ENCODE peak calls at places on chromosomes 3 and 15, in five cellular contexts. F is mammary epithelial cell; Y is HFF-Myc; J is body of pancreas; Z is CD4-positive, alpha-beta memory T cell. H is an unnamed sample.

GRCh38 chr3:128568602-128569490 is 75.8 kb upstream of the GATA2 start:
- DNase-seq in Z (no peak), Y (no peak), J (no peak), F (no peak), H (no peak)

GRCh38 chr3:122725106-122725505 is 44.5 kb downstream of the PARP14 start:
- DNase-seq in Z (no peak), J (no peak), F (no peak), Y (no peak), H (no peak)

GRCh38 chr15:70505411-70505919 is 257.9 kb downstream of the UACA start:
- DNase-seq in J (peak), Y (no peak), Z (no peak), F (peak), H (no peak)

GRCh38 chr15:75368689-75369239 is 357 bp upstream of the MAN2C1 start:
- DNase-seq in Y (no peak), F (no peak), J (no peak), Z (no peak), H (no peak)

GRCh38 chr15:66108483-66109270 is 144.9 kb downstream of the MEGF11 start:
- DNase-seq in Y (no peak), Z (no peak), F (no peak), J (no peak), H (no peak)

GRCh38 chr3:85821130-85821756 is 862.5 kb downstream of the CADM2 start:
- DNase-seq in Z (no peak), F (peak), J (peak), Y (no peak), H (peak)

GRCh38 chr3:37996785-37997301 is 6.3 kb downstream of the VILL start:
- DNase-seq in F (peak), Y (peak), Z (peak), J (peak), H (peak)

GRCh38 chr15:59372352-59373211 is at the start of gene MYO1E:
- DNase-seq in F (peak), J (peak), Y (peak), Z (peak), H (peak)

GRCh38 chr15:64150236-64150578 is 1.3 kb upstream of the SNX22 start:
- DNase-seq in Y (no peak), J (no peak), F (no peak), Z (no peak), H (no peak)

GRCh38 chr15:39583586-39584265 is 2.8 kb downstream of the THBS1 start:
- DNase-seq in Y (peak), Z (peak), F (peak), J (no peak), H (no peak)

GRCh38 chr3:46737320-46737719 is 19.7 kb upstream of the PRSS50 start:
- DNase-seq in Z (no peak), F (no peak), J (peak), Y (no peak), H (no peak)

GRCh38 chr3:21542656-21543379 is 208.2 kb downstream of the ZNF385D start:
- DNase-seq in F (no peak), J (no peak), Z (no peak), Y (no peak), H (no peak)

GRCh38 chr3:98556164-98557130 is 24.7 kb downstream of the GPR15 start:
- DNase-seq in Z (peak), F (no peak), J (no peak), Y (no peak), H (peak)

GRCh38 chr15:71444866-71445590 is 329.8 kb downstream of the THSD4 start:
- DNase-seq in J (no peak), F (peak), Y (no peak), Z (no peak), H (no peak)

GRCh38 chr3:134339331-134339730 is 34.9 kb downstream of the AMOTL2 start:
- DNase-seq in Y (no peak), Z (no peak), F (no peak), J (no peak), H (no peak)

DNA sequence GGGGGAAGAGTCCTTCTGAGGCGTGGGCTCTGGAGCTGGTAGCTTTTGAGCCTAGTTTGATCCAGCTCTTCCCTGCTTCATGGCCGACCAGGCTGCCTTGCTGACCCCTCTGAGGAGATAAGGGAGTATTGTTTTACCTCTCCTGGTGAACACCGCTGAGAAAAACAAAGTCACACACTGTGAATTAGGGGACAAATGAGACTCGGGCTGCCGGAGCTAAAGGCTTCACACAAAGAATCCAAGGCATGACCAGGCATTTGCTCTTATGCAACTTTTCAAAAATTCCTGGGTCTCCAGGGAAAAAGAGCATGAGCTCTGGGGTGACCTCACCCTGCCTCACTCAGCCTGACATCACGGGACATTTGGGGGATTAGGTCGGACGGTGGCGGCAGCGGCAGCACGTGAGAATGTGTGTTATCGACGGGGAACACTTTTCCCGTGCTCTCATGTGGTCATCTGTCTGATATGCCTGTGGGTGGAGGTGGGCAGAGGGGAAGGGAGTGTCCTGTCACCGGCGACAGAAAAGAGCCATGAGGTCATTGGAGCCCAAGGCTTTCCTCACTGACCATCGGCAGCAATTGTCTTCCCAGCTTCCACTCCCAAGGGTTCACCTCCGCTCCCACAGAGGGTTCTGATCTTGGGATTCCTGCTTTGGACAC is 61.0 kb downstream of the TMEM44 start:
- DNase-seq in Y (no peak), F (peak), Z (no peak), J (peak), H (no peak)
- H3K4me3 ChIP-seq in Y (no peak), F (no peak), Z (no peak), J (no peak), H (no peak)

GRCh38 chr3:181712505-181713299 is 977 bp downstream of the SOX2 start:
- DNase-seq in F (peak), Z (no peak), J (no peak), Y (no peak), H (peak)
- H3K4me3 ChIP-seq in F (peak), Z (no peak), J (no peak), Y (no peak), H (peak)

DNA sequence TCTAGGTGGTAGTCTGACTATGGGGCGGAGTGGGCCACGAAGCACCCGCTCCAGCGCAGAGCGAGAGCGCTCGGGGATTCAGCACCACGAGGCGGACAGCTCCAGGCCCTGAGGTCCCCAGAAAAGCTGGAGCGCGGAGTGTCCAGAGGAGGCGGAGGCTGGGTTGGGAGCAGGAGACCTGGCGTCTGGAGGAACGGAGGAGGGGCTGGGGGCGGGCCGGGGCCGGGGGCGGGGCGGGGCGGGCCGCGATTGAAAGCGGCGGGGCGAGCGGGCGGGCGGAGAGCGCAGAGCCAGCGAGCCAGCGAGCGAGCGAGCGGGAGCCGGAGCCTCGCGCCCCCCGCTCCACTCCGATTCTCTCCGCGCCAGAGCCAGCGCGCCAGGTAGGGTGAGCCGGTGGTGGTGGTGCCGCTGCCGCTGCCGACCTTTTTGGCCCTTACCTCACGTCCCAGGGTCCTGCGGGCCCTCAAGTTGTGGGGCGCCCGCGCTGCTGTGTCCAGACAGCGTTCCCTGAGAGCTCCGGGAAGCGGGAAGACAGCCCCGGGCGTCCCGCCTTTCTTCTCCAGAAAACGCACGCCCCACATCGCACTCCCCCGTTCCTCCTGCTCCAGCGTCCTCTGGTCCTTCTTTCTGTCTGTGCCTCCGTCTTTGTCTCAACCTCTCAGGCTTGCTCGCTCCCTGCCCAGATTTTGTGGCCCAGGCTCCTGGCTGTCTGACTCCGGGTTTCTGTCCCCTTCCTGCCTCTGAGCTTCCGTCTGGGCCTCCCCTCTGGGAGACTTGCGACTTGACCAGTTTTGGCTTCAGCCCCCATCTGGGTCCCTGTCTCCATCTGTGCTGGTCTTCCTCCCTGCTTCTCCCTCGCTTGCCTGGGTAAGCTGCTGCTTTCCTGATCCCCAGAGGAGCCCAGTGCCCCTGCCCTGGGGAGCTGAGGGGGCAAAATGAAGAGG is at the start of gene GRM2:
- DNase-seq in Z (peak), Y (peak), F (peak), J (peak), H (no peak)
- H3K4me3 ChIP-seq in Z (no peak), Y (no peak), F (peak), J (no peak), H (no peak)

GRCh38 chr3:33718595-33718907 is 497 bp upstream of the CLASP2 start:
- DNase-seq in Y (no peak), F (no peak), J (no peak), Z (no peak), H (no peak)

GRCh38 chr3:33717866-33718594 is at the start of gene CLASP2:
- DNase-seq in F (peak), Z (peak), J (peak), Y (peak), H (peak)

GRCh38 chr3:33717616-33717865 is 513 bp downstream of the CLASP2 start:
- DNase-seq in J (peak), Z (no peak), F (no peak), Y (no peak), H (no peak)

GRCh38 chr3:33711100-33711499 is 7.0 kb downstream of the CLASP2 start:
- DNase-seq in Z (no peak), Y (no peak), F (no peak), J (no peak), H (no peak)

GRCh38 chr3:33716227-33716626 is 1.8 kb downstream of the CLASP2 start:
- DNase-seq in Y (no peak), Z (no peak), J (no peak), F (peak), H (no peak)
- H3K4me3 ChIP-seq in Y (peak), Z (no peak), J (no peak), F (peak), H (peak)

GRCh38 chr3:19155375-19155774 is 7.1 kb downstream of the KCNH8 start:
- DNase-seq in J (no peak), F (no peak), Y (no peak), Z (no peak), H (no peak)
- H3K4me3 ChIP-seq in J (no peak), F (no peak), Y (no peak), Z (no peak), H (no peak)

DNA sequence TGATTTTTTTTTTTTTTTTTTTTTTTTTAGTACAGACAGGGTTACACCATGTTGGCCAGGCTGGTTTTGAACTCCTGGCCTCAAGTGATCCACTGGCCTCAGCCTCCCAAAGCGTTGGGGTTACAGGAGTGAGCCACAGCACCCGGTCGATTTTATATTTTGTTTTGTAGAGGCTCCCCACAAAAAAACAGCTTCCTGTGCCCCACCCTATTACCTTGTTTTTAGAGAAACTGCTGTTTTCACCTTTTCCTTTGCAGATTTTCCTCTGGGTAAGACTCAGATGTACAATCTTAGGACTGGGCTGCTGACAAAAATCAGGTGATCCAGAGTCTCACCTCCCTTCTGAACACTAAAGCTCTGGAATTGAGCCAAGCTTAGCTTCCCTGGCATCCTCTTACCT is 20.6 kb downstream of the ARRDC4 start:
- DNase-seq in Y (no peak), J (no peak), F (no peak), Z (no peak), H (no peak)
- H3K4me3 ChIP-seq in Y (no peak), J (no peak), F (no peak), Z (no peak), H (no peak)

DNA sequence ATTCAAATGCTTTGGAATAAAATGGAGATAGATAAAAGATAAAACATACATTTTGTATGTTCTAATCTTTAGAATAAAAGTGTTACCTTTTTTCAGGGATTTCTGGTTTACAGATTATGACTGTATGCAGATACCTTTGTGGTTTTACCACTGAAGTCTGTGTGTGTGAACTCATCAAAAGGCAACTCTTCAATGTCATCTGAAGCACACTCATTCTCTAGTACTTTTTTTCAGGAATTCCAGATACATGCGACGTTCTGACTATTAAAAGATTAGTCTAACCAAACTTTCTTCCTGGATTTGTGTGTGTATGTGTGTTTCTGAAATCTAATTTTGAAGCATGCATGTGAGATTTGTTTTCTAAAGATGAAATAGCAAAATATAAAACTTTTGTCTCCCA is 188.6 kb downstream of the NLGN1 start:
- DNase-seq in J (no peak), F (no peak), Y (no peak), Z (no peak), H (no peak)
- H3K4me3 ChIP-seq in J (no peak), F (no peak), Y (no peak), Z (no peak), H (no peak)

DNA sequence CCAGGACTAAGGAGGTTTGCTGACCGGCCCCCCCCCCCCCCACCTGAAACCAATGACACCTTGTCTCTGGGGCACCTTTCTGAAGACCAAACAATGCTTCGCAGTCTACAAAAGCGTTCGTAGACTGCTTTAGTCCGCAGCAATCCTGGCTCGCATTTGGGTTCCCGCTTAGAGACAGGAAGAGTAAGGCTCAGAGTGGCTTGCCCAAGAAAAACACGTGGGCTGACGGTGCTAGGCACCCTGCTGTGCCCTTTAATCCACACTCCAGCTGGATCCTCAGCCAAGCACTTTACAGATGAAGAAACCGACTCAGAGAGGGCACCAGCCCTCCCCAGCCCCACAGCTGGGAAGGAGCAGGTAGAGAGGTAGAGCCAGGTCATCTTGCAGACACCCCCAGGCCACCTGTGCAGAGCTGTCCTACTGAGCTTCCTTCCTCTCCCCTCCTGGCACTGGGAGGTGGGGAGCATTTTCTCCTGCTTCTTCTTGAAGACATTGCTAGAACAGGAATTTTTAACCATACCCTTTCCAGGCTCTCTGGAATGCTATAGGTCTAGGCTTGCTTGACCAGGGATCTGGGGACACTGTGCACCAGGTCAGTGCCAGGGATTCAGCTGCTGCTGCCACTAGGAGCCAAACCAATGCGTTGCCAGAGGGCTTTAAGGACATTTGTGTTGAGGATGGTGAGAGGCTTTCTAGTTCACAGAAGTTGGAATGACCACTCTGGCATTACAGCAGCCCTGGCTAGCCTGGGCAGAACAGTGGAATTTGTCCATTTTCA is 1.0 kb upstream of the KLF15 start:
- DNase-seq in F (no peak), Y (no peak), J (peak), Z (no peak), H (no peak)
- H3K4me3 ChIP-seq in F (no peak), Y (peak), J (no peak), Z (no peak), H (peak)

H was measured in OCI-LY7.